ENCODE peak calls at places on chromosome 22, in four cellular contexts. V is spleen, U is colonic mucosa, L is pancreas. W is an unnamed sample. For H3K27me3, the result is how much of the 10 kb centered on the place peaks cover.

GRCh38 chr22:48257690-48258065 is 1495.2 kb downstream of the TBC1D22A start:
- DNase-seq in V (no peak), U (no peak), L (no peak), W (peak)

GRCh38 chr22:31585161-31585859 is 76.7 kb downstream of the PISD start:
- DNase-seq in V (no peak), U (no peak), L (no peak), W (no peak)

GRCh38 chr22:35335936-35336781 is 36.5 kb downstream of the TOM1 start:
- DNase-seq in V (no peak), U (no peak), L (no peak), W (no peak)

GRCh38 chr22:17842386-17842785 is 68.1 kb upstream of the BID start:
- DNase-seq in V (peak), U (no peak), L (no peak), W (no peak)

GRCh38 chr22:23063539-23064380 is 6.6 kb upstream of the GNAZ start:
- DNase-seq in V (peak), U (peak), L (peak), W (no peak)

GRCh38 chr22:22064580-22064979 is 82.0 kb upstream of the TOP3B start:
- DNase-seq in V (no peak), U (no peak), L (no peak), W (no peak)

GRCh38 chr22:17159504-17159951 is 451 bp upstream of the HDHD5 start:
- DNase-seq in V (no peak), U (peak), L (peak), W (peak)

GRCh38 chr22:29152381-29153138 is 53.1 kb upstream of the EMID1 start:
- DNase-seq in V (peak), U (peak), L (peak), W (peak)

GRCh38 chr22:48829908-48830307 is 997.8 kb downstream of the BRD1 start:
- DNase-seq in V (peak), U (no peak), L (peak), W (no peak)

GRCh38 chr22:50301581-50301991 is 5.9 kb downstream of the PLXNB2 start:
- DNase-seq in V (no peak), U (no peak), L (no peak), W (no peak)

GRCh38 chr22:49588739-49589138 is 238.9 kb downstream of the BRD1 start:
- DNase-seq in V (peak), U (no peak), L (no peak), W (no peak)

GRCh38 chr22:21984793-21985192 is 2.2 kb upstream of the TOP3B start:
- DNase-seq in V (peak), U (no peak), L (no peak), W (no peak)

GRCh38 chr22:49930596-49931412 is 12.4 kb downstream of the CRELD2 start:
- DNase-seq in V (no peak), U (peak), L (peak), W (peak)

GRCh38 chr22:40673017-40673416 is 6.3 kb upstream of the MCHR1 start:
- DNase-seq in V (no peak), U (no peak), L (no peak), W (no peak)

GRCh38 chr22:25492950-25493790 is 71.3 kb upstream of the GRK3 start:
- DNase-seq in V (no peak), U (no peak), L (no peak), W (peak)

GRCh38 chr22:37069319-37069718 is 17.8 kb downstream of the KCTD17 start:
- DNase-seq in V (no peak), U (no peak), L (no peak), W (no peak)

GRCh38 chr22:37069719-37070118 is 18.2 kb downstream of the KCTD17 start:
- DNase-seq in V (no peak), U (no peak), L (no peak), W (no peak)

GRCh38 chr22:37070334-37070733 is 18.8 kb downstream of the KCTD17 start:
- DNase-seq in V (no peak), U (no peak), L (no peak), W (no peak)

GRCh38 chr22:37070744-37071143 is 19.2 kb downstream of the KCTD17 start:
- DNase-seq in V (no peak), U (no peak), L (no peak), W (no peak)

DNA sequence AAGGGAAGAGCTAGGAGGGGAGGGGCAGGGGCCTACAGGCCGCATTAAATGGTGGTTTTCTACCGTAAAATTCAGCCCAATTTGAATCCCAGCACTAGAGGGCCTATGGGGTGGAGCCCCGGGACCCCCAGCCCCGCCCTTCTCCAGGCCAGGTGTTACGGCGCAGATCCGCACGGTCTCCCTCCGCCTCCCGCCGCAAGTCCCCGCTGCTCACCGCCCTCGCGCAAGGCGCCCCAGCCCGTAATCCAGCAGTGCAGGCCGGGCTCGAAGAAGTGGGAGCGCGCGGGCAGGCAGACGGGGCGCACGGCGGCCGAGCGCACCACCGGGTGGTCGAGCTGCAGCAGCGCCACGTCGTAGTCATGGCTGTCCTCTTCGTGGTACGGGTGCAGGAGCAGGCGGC is 17.3 kb downstream of the KCTD17 start:
- DNase-seq in V (no peak), U (no peak), L (no peak), W (no peak)
- H3K27me3 ChIP-seq in V (under half), U (under half), L (under half), W (under half)

GRCh38 chr22:30572840-30573593 is 1.4 kb downstream of the GAL3ST1 start:
- DNase-seq in V (no peak), U (peak), L (no peak), W (no peak)

GRCh38 chr22:30575011-30575671 is 676 bp upstream of the GAL3ST1 start:
- DNase-seq in V (no peak), U (peak), L (peak), W (no peak)

GRCh38 chr22:30572210-30572609 is 2.3 kb downstream of the GAL3ST1 start:
- DNase-seq in V (no peak), U (no peak), L (no peak), W (no peak)

GRCh38 chr22:30574095-30574981 is at the start of gene GAL3ST1:
- DNase-seq in V (no peak), U (peak), L (peak), W (no peak)

GRCh38 chr22:30573594-30574094 is 821 bp downstream of the GAL3ST1 start:
- DNase-seq in V (no peak), U (peak), L (no peak), W (no peak)
- H3K27ac ChIP-seq in V (no peak), U (peak), L (peak), W (no peak)

GRCh38 chr22:39631857-39632256 is 61.3 kb downstream of the CACNA1I start:
- DNase-seq in V (no peak), U (no peak), L (no peak), W (no peak)
- H3K27me3 ChIP-seq in V (under half), U (under half), L (under half), W (under half)

GRCh38 chr22:45268958-45269844 is 15.5 kb upstream of the UPK3A start:
- DNase-seq in V (peak), U (peak), L (peak), W (peak)
- H3K27ac ChIP-seq in V (no peak), U (no peak), L (no peak), W (no peak)

GRCh38 chr22:26912985-26913384 is 255.6 kb downstream of the MIAT start:
- DNase-seq in V (no peak), U (no peak), L (no peak), W (no peak)
- H3K27me3 ChIP-seq in V (under half), U (under half), L (under half), W (under half)

DNA sequence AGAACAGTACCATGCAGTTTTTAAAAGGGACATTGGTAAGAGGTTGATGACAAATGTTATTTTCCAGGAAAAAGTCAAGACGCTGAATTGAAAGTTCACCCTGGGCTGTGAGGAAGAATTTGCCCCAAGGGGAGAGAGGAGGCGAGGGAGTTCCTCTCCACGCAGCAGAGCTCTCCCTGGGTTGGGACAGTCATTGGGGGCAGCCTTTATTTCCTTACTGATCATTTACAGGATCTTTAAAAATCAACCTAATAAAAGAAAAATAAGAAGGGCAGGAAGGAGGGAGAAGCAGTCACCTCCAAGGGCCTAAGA is 49.9 kb upstream of the WNT7B start:
- DNase-seq in V (no peak), U (no peak), L (peak), W (no peak)
- H3K27ac ChIP-seq in V (no peak), U (no peak), L (peak), W (no peak)

GRCh38 chr22:20211997-20212753 is 55.9 kb downstream of the RTN4R start:
- DNase-seq in V (no peak), U (no peak), L (peak), W (peak)

GRCh38 chr22:20212754-20213699 is 55.1 kb downstream of the RTN4R start:
- DNase-seq in V (no peak), U (no peak), L (no peak), W (no peak)

GRCh38 chr22:20214853-20215252 is 53.3 kb downstream of the RTN4R start:
- DNase-seq in V (no peak), U (no peak), L (no peak), W (no peak)

GRCh38 chr22:20215742-20216141 is 52.4 kb downstream of the RTN4R start:
- DNase-seq in V (no peak), U (no peak), L (no peak), W (no peak)

DNA sequence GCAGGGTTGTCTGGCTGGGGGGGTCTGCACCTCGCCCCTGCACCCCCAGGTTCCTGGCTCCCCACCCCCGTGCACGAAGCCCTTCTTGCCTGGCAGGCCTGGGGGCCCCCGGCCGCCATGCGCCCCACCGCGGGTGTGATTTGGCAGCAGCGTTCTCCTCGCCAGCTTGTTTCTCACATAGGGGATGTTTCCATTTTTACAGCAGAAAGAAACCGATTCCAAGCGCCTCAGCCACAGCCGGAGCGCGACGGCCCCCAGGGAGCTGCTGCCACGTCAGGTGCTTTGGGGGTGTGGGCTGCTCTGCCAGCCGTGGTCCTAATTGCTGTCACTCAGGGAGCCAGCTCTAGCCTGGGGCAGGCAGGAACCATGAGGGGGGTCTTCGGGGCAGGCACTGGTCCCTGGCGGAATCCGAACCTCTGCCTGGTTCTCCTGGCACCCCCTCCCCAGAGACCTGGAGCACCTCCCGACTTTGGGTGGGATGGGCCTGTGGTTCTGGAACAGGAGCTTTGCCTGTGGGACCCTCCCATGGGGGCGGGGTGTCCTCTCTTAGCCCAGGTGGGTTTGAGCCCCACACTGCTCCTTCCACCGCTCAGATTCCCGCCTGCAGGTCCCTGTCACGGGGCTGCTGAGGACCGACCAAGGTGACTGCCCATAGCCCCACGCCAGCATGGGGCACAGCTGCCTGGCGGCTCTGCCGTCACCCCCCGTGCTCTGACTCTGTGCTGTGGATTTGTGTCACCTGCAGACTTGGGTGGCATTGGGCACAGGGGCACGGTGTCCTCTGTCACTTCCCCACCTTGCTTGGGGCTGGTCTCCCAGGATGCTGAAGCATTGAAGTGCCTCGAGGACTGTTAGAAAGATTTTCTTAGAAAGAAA is 54.0 kb downstream of the RTN4R start:
- DNase-seq in V (no peak), U (no peak), L (no peak), W (no peak)
- H3K27me3 ChIP-seq in V (under half), U (under half), L (under half), W (under half)

DNA sequence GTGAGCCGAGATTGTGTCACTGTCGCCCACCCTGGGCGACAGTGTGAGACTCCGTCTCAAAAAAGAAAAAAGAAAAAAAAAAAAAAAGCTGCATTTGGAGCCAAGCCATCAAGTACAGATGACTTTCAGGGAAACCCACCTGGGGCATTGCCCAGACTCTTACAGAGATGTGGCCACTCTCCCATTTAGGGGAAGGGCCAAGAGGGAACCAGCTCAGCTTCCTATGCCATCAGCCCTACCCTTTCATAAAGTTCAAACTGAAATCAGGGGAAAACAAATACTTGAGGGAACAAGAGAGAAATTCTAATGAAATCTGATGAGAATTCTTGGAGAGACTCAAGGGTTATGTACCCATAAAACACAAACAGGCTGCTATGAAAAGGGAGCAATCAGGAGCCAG is 64.2 kb upstream of the ARFGAP3 start:
- DNase-seq in V (peak), U (no peak), L (peak), W (no peak)
- H3K27ac ChIP-seq in V (peak), U (no peak), L (peak), W (no peak)

GRCh38 chr22:28106601-28107000 is 187.5 kb upstream of the PITPNB start:
- DNase-seq in V (no peak), U (no peak), L (no peak), W (no peak)

GRCh38 chr22:28105396-28105795 is 186.3 kb upstream of the PITPNB start:
- DNase-seq in V (no peak), U (no peak), L (no peak), W (peak)

GRCh38 chr22:28108851-28109250 is 189.8 kb upstream of the PITPNB start:
- DNase-seq in V (no peak), U (no peak), L (no peak), W (no peak)

GRCh38 chr22:28103596-28103995 is 184.5 kb upstream of the PITPNB start:
- DNase-seq in V (no peak), U (no peak), L (no peak), W (no peak)

DNA sequence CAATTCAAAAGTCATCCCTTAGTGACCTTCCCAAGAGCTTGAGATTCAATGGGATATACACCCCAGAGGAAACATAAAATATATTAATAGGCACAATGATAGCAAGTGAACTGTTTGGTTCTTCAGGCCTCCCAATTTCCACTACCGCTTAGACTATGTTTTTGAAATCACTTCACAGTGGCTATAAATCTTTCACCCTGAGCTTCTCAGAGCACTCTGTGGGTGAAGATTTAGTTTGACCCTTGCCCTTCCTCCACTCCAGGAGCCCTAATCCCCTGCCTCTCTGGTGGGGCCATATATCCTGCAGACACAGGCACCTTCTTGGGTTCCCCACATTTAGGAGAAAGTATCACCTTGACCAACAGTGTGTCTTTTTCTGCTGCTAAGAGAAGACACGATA is 186.9 kb upstream of the PITPNB start:
- DNase-seq in V (no peak), U (no peak), L (no peak), W (no peak)
- H3K27me3 ChIP-seq in V (under half), U (under half), L (under half), W (under half)

W was measured in A673.